ENCODE peak calls at places on chromosomes 4 and X, in ten cellular contexts. D is neuronal stem cell; G is CD8-positive, alpha-beta T cell; W is adipocyte; U is pancreas; M is body of pancreas; K is hepatocyte; P is A673; T is adrenal gland; E is heart left ventricle. Z is an unnamed sample.

GRCh38 chr4:72987741-72988729 is 81.5 kb downstream of the COX18 start:
- DNase-seq in U (no peak), M (no peak), T (no peak), G (no peak), W (peak; percentile 38), D (no peak), K (no peak), E (no peak), P (no peak), Z (no peak)

GRCh38 chr4:98663226-98664006 is 5.0 kb upstream of the TSPAN5 start:
- DNase-seq in D (no peak), P (no peak), T (no peak), M (no peak), K (no peak), U (no peak), E (peak; percentile 31), G (no peak), W (no peak), Z (no peak)

GRCh38 chr4:115945026-115945425 is 831.6 kb upstream of the NDST4 start:
- DNase-seq in G (no peak), E (no peak), T (no peak), W (no peak), M (no peak), D (no peak), P (no peak), K (no peak), U (no peak), Z (no peak)

GRCh38 chrX:77017093-77017492 is 430.1 kb upstream of the FGF16 start:
- DNase-seq in E (no peak), W (no peak), T (no peak), K (no peak), U (no peak), P (no peak), D (no peak), M (no peak), G (no peak), Z (no peak)

GRCh38 chr4:72817012-72817411 is 248.0 kb upstream of the ADAMTS3 start:
- DNase-seq in G (no peak), W (peak; percentile 44), U (no peak), E (no peak), K (no peak), D (no peak), P (no peak), T (no peak), M (no peak), Z (no peak)

GRCh38 chr4:184746532-184746870 is 12.6 kb upstream of the CENPU start:
- DNase-seq in T (peak; percentile 68), E (peak; percentile 41), K (peak; percentile 58), D (no peak), W (peak; percentile 81), P (no peak), G (no peak), M (peak; percentile 90), U (peak; percentile 74), Z (no peak)

GRCh38 chr4:182271731-182272525 is 28.7 kb downstream of the TENM3 start:
- DNase-seq in E (no peak), M (no peak), K (no peak), U (no peak), P (no peak), G (no peak), W (no peak), T (no peak), D (no peak), Z (no peak)

GRCh38 chrX:132795211-132795610 is 163.2 kb downstream of the HS6ST2 start:
- DNase-seq in U (no peak), E (no peak), W (no peak), K (no peak), G (no peak), M (no peak), D (no peak), T (no peak), P (no peak), Z (no peak)

DNA sequence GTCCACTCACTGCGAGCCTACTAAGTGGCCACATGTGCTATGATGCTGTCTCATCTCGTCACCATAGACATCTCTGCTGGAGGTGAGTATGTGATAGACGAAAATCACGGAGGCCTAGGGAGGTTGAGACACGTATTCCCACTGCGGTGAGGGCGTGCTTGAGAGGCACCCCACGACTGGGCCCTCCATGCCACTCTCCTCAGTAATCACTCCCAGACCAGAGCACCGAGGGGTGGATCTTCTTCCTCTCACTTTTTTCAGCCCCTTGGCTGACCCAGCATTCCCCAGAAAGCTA is 29.0 kb downstream of the AFAP1 start:
- DNase-seq in M (no peak), K (no peak), D (no peak), G (no peak), P (no peak), T (no peak), E (no peak), U (no peak), W (no peak), Z (no peak)
- H3K4me1 ChIP-seq in M (peaks cover 10% of the 10 kb centered on the region), K (peaks cover 38% of the 10 kb centered on the region), D (peaks cover 17% of the 10 kb centered on the region), G (peaks cover 12% of the 10 kb centered on the region), P (peaks cover 56% of the 10 kb centered on the region), T (peaks cover 16% of the 10 kb centered on the region), E (no peaks in the 10 kb centered on the region), U (peaks cover 3% of the 10 kb centered on the region), W (peaks cover 67% of the 10 kb centered on the region), Z (peaks cover 64% of the 10 kb centered on the region)

DNA sequence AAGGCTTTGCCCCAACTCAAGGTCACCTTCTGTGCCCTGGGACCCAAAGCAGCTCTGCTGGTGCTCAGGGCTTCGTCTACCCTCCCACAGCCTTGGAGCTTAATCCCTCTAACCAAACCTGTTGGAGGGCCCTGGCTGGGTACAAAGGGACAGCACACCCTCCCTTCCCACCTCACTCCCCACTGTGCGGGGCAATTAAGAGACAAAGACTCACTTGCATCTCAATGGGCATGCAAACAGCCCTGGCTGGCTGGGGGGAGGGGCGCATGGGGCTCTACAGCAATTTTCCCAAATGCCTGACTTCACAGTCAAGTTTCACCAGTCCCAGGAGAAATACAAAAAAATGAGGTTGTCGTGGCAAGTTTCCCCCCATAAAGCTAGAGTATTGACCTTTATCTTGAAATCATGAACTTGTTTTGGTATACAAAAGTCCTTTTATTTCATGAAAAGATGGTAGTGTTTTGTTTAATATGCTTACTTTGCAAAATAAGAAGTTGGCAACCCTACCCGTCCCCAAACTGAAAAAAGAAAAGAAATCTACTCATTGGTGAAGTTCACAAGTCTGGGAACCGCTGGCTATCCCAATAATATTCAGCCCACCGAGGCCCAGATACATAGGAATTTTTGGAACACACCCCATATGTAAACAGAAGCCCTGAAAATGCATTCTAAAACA is 4.1 kb upstream of the CD99L2 start:
- DNase-seq in P (peak; percentile 37), M (no peak), D (no peak), E (no peak), U (no peak), G (no peak), T (no peak), K (no peak), W (no peak), Z (no peak)
- H3K4me3 ChIP-seq in P (no peak overlapping the region), M (no peak overlapping the region), D (no peak overlapping the region), E (no peak overlapping the region), U (no peak overlapping the region), G (no peak overlapping the region), T (no peak overlapping the region), K (no peak overlapping the region), W (no peak overlapping the region), Z (no peak overlapping the region)

GRCh38 chr4:70714488-70714887 is 7.3 kb upstream of the RUFY3 start:
- DNase-seq in P (no peak), M (no peak), U (no peak), T (no peak), E (no peak), W (no peak), G (no peak), D (no peak), K (no peak), Z (no peak)
- H3K4me1 ChIP-seq in P (no peaks in the 10 kb centered on the region), M (peaks cover 41% of the 10 kb centered on the region), U (peaks cover 39% of the 10 kb centered on the region), T (peaks cover 49% of the 10 kb centered on the region), E (no peaks in the 10 kb centered on the region), W (peaks cover 30% of the 10 kb centered on the region), G (peaks cover 27% of the 10 kb centered on the region), D (peaks cover 5% of the 10 kb centered on the region), K (no peaks in the 10 kb centered on the region), Z (no peaks in the 10 kb centered on the region)

GRCh38 chr4:128688846-128689467 is 120.5 kb upstream of the JADE1 start:
- DNase-seq in K (no peak), E (no peak), G (no peak), W (no peak), T (no peak), U (no peak), D (no peak), P (no peak), M (no peak), Z (no peak)

GRCh38 chr4:128686032-128686465 is 123.5 kb upstream of the JADE1 start:
- DNase-seq in P (no peak), W (no peak), K (no peak), D (no peak), E (no peak), U (no peak), M (no peak), T (no peak), G (no peak), Z (no peak)

GRCh38 chr4:128686810-128687209 is 122.7 kb upstream of the JADE1 start:
- DNase-seq in M (no peak), U (no peak), E (no peak), G (no peak), P (no peak), D (no peak), T (no peak), W (no peak), K (no peak), Z (no peak)

GRCh38 chr4:128690009-128690408 is 119.5 kb upstream of the JADE1 start:
- DNase-seq in G (no peak), W (peak; percentile 19), T (no peak), P (no peak), M (no peak), K (no peak), U (no peak), D (no peak), E (no peak), Z (no peak)

DNA sequence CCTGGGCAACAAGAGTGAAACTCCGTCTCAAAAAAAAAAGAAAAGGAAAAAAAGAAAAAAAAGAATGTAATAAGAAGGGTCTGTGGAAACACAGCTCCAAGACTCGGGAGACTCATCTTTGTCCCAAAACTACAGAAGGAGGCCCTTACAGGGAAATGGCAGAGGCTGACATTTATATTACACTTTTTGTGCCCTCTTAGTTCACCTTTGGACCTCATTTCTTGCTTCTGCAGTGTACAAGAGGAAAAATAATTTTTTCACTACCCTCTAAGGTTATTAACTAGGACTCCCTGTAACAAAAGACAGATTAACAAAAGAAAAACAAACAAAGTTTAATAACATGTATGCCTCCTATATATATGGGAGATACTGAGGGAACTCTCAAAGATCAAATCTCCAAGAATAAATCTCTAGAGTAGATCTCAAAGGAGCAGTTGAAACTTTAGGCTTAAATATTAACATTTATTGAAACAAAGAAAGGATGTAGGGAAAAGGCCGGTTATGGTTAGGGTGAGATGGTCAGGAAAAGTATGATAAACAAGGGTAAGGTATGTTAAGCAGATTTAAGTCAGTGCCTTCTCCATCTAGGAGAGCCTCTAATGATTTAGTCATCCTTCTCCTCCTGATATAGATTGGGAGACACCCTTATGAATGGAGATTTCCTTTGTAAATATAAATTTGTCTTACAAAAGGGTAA is 121.3 kb upstream of the JADE1 start:
- DNase-seq in U (no peak), K (no peak), D (no peak), E (no peak), T (no peak), W (no peak), P (no peak), M (no peak), G (no peak), Z (no peak)
- H3K4me3 ChIP-seq in U (no peak overlapping the region), K (no peak overlapping the region), D (no peak overlapping the region), E (no peak overlapping the region), T (no peak overlapping the region), W (no peak overlapping the region), P (no peak overlapping the region), M (no peak overlapping the region), G (no peak overlapping the region), Z (no peak overlapping the region)